ENCODE peak calls at places on chromosomes 11 and 22, in nine cellular contexts. One of them, this sample, is unnamed. For H3K4me1, the result is how much of the 10 kb centered on the place peaks cover.

GRCh38 chr22:46726066-46726985 is 11.7 kb downstream of the CERK start:
- DNase-seq in pancreas: no peak
- DNase-seq in endothelial cell of umbilical vein: no peak
- DNase-seq in right cardiac atrium: no peak
- DNase-seq in IMR-90: no peak
- DNase-seq in uterus: no peak
- DNase-seq in tibial artery: no peak
- DNase-seq in suprapubic skin: no peak
- DNase-seq in colonic mucosa: no peak
- DNase-seq in this sample: no peak

GRCh38 chr22:49263101-49263500 is 564.6 kb downstream of the BRD1 start:
- DNase-seq in pancreas: no peak
- DNase-seq in endothelial cell of umbilical vein: no peak
- DNase-seq in right cardiac atrium: no peak
- DNase-seq in IMR-90: no peak
- DNase-seq in uterus: no peak
- DNase-seq in tibial artery: peak
- DNase-seq in suprapubic skin: no peak
- DNase-seq in colonic mucosa: no peak
- DNase-seq in this sample: no peak

GRCh38 chr11:45661417-45662055 is 3.9 kb downstream of the CHST1 start:
- DNase-seq in pancreas: no peak
- DNase-seq in endothelial cell of umbilical vein: no peak
- DNase-seq in right cardiac atrium: no peak
- DNase-seq in IMR-90: no peak
- DNase-seq in uterus: no peak
- DNase-seq in tibial artery: no peak
- DNase-seq in suprapubic skin: peak
- DNase-seq in colonic mucosa: no peak
- DNase-seq in this sample: no peak

GRCh38 chr11:76329983-76330382 is 50.9 kb downstream of the THAP12 start:
- DNase-seq in pancreas: no peak
- DNase-seq in endothelial cell of umbilical vein: no peak
- DNase-seq in right cardiac atrium: no peak
- DNase-seq in IMR-90: no peak
- DNase-seq in uterus: no peak
- DNase-seq in tibial artery: no peak
- DNase-seq in suprapubic skin: no peak
- DNase-seq in colonic mucosa: no peak
- DNase-seq in this sample: no peak

GRCh38 chr11:133898770-133899115 is 53.4 kb upstream of the SPATA19 start:
- DNase-seq in pancreas: no peak
- DNase-seq in endothelial cell of umbilical vein: no peak
- DNase-seq in right cardiac atrium: no peak
- DNase-seq in IMR-90: no peak
- DNase-seq in uterus: no peak
- DNase-seq in tibial artery: peak
- DNase-seq in suprapubic skin: peak
- DNase-seq in colonic mucosa: no peak
- DNase-seq in this sample: no peak

GRCh38 chr22:36901411-36902142 is 11.9 kb upstream of the CSF2RB start:
- DNase-seq in pancreas: no peak
- DNase-seq in endothelial cell of umbilical vein: no peak
- DNase-seq in right cardiac atrium: no peak
- DNase-seq in IMR-90: no peak
- DNase-seq in uterus: no peak
- DNase-seq in tibial artery: no peak
- DNase-seq in suprapubic skin: no peak
- DNase-seq in colonic mucosa: no peak
- DNase-seq in this sample: no peak

GRCh38 chr11:61445535-61445934 is 15.6 kb downstream of the SDHAF2 start:
- DNase-seq in pancreas: no peak
- DNase-seq in endothelial cell of umbilical vein: no peak
- DNase-seq in right cardiac atrium: no peak
- DNase-seq in IMR-90: peak
- DNase-seq in uterus: no peak
- DNase-seq in tibial artery: no peak
- DNase-seq in suprapubic skin: no peak
- DNase-seq in colonic mucosa: no peak
- DNase-seq in this sample: no peak

GRCh38 chr22:32801436-32802290 is at the start of gene TIMP3:
- DNase-seq in pancreas: peak
- DNase-seq in endothelial cell of umbilical vein: no peak
- DNase-seq in right cardiac atrium: peak
- DNase-seq in IMR-90: peak
- DNase-seq in uterus: peak
- DNase-seq in tibial artery: peak
- DNase-seq in suprapubic skin: peak
- DNase-seq in colonic mucosa: peak
- DNase-seq in this sample: no peak

GRCh38 chr22:40595497-40596234 is 40.9 kb downstream of the MRTFA start:
- DNase-seq in pancreas: no peak
- DNase-seq in endothelial cell of umbilical vein: no peak
- DNase-seq in right cardiac atrium: no peak
- DNase-seq in IMR-90: no peak
- DNase-seq in uterus: no peak
- DNase-seq in tibial artery: no peak
- DNase-seq in suprapubic skin: no peak
- DNase-seq in colonic mucosa: no peak
- DNase-seq in this sample: no peak

GRCh38 chr11:82899957-82900276 is 313 bp downstream of the PRCP start:
- DNase-seq in pancreas: no peak
- DNase-seq in endothelial cell of umbilical vein: no peak
- DNase-seq in right cardiac atrium: no peak
- DNase-seq in IMR-90: no peak
- DNase-seq in uterus: no peak
- DNase-seq in tibial artery: no peak
- DNase-seq in suprapubic skin: no peak
- DNase-seq in colonic mucosa: no peak
- DNase-seq in this sample: no peak

GRCh38 chr11:111878385-111878765 is 590 bp downstream of the FDXACB1 start:
- DNase-seq in pancreas: no peak
- DNase-seq in endothelial cell of umbilical vein: no peak
- DNase-seq in right cardiac atrium: no peak
- DNase-seq in IMR-90: peak
- DNase-seq in uterus: no peak
- DNase-seq in tibial artery: no peak
- DNase-seq in suprapubic skin: no peak
- DNase-seq in colonic mucosa: no peak
- DNase-seq in this sample: no peak

GRCh38 chr11:119773016-119773415 is 44.0 kb upstream of the NECTIN1 start:
- DNase-seq in pancreas: no peak
- DNase-seq in endothelial cell of umbilical vein: no peak
- DNase-seq in right cardiac atrium: no peak
- DNase-seq in IMR-90: no peak
- DNase-seq in uterus: no peak
- DNase-seq in tibial artery: no peak
- DNase-seq in suprapubic skin: no peak
- DNase-seq in colonic mucosa: no peak
- DNase-seq in this sample: no peak

GRCh38 chr11:62680825-62681240 is 2.0 kb upstream of the UBXN1 start:
- DNase-seq in pancreas: no peak
- DNase-seq in endothelial cell of umbilical vein: peak
- DNase-seq in right cardiac atrium: peak
- DNase-seq in IMR-90: peak
- DNase-seq in uterus: no peak
- DNase-seq in tibial artery: no peak
- DNase-seq in suprapubic skin: no peak
- DNase-seq in colonic mucosa: peak
- DNase-seq in this sample: no peak

GRCh38 chr11:16511807-16512114 is 155.4 kb upstream of the SOX6 start:
- DNase-seq in pancreas: no peak
- DNase-seq in endothelial cell of umbilical vein: no peak
- DNase-seq in right cardiac atrium: no peak
- DNase-seq in IMR-90: no peak
- DNase-seq in uterus: no peak
- DNase-seq in tibial artery: no peak
- DNase-seq in suprapubic skin: no peak
- DNase-seq in colonic mucosa: no peak
- DNase-seq in this sample: no peak

GRCh38 chr11:16512163-16512562 is 155.8 kb upstream of the SOX6 start:
- DNase-seq in pancreas: no peak
- DNase-seq in endothelial cell of umbilical vein: no peak
- DNase-seq in right cardiac atrium: no peak
- DNase-seq in IMR-90: peak
- DNase-seq in uterus: no peak
- DNase-seq in tibial artery: no peak
- DNase-seq in suprapubic skin: no peak
- DNase-seq in colonic mucosa: no peak
- DNase-seq in this sample: no peak

GRCh38 chr11:16505481-16505880 is 149.1 kb upstream of the SOX6 start:
- DNase-seq in pancreas: no peak
- DNase-seq in endothelial cell of umbilical vein: no peak
- DNase-seq in right cardiac atrium: no peak
- DNase-seq in IMR-90: no peak
- DNase-seq in uterus: no peak
- DNase-seq in tibial artery: no peak
- DNase-seq in suprapubic skin: no peak
- DNase-seq in colonic mucosa: no peak
- DNase-seq in this sample: no peak

GRCh38 chr11:16512842-16513241 is 156.5 kb upstream of the SOX6 start:
- DNase-seq in pancreas: no peak
- DNase-seq in endothelial cell of umbilical vein: no peak
- DNase-seq in right cardiac atrium: no peak
- DNase-seq in IMR-90: peak
- DNase-seq in uterus: no peak
- DNase-seq in tibial artery: no peak
- DNase-seq in suprapubic skin: no peak
- DNase-seq in colonic mucosa: no peak
- DNase-seq in this sample: no peak

GRCh38 chr11:16511109-16511806 is 154.9 kb upstream of the SOX6 start:
- DNase-seq in pancreas: no peak
- DNase-seq in endothelial cell of umbilical vein: no peak
- DNase-seq in right cardiac atrium: no peak
- DNase-seq in IMR-90: peak
- DNase-seq in uterus: no peak
- DNase-seq in tibial artery: no peak
- DNase-seq in suprapubic skin: no peak
- DNase-seq in colonic mucosa: no peak
- DNase-seq in this sample: no peak
- H3K4me1 ChIP-seq in pancreas: under half
- H3K4me1 ChIP-seq in endothelial cell of umbilical vein: under half
- H3K4me1 ChIP-seq in right cardiac atrium: under half
- H3K4me1 ChIP-seq in IMR-90: under half
- H3K4me1 ChIP-seq in uterus: under half
- H3K4me1 ChIP-seq in tibial artery: under half
- H3K4me1 ChIP-seq in suprapubic skin: under half
- H3K4me1 ChIP-seq in colonic mucosa: under half
- H3K4me1 ChIP-seq in this sample: under half

GRCh38 chr22:22093743-22094142 is 111.2 kb upstream of the TOP3B start:
- DNase-seq in pancreas: no peak
- DNase-seq in endothelial cell of umbilical vein: no peak
- DNase-seq in right cardiac atrium: no peak
- DNase-seq in IMR-90: peak
- DNase-seq in uterus: no peak
- DNase-seq in tibial artery: no peak
- DNase-seq in suprapubic skin: no peak
- DNase-seq in colonic mucosa: no peak
- DNase-seq in this sample: no peak
- H3K4me3 ChIP-seq in pancreas: no peak
- H3K4me3 ChIP-seq in endothelial cell of umbilical vein: no peak
- H3K4me3 ChIP-seq in right cardiac atrium: no peak
- H3K4me3 ChIP-seq in IMR-90: no peak
- H3K4me3 ChIP-seq in uterus: no peak
- H3K4me3 ChIP-seq in tibial artery: no peak
- H3K4me3 ChIP-seq in suprapubic skin: no peak
- H3K4me3 ChIP-seq in colonic mucosa: no peak
- H3K4me3 ChIP-seq in this sample: no peak

GRCh38 chr22:17266261-17266971 is 47.2 kb upstream of the ADA2 start:
- DNase-seq in pancreas: no peak
- DNase-seq in endothelial cell of umbilical vein: no peak
- DNase-seq in right cardiac atrium: no peak
- DNase-seq in IMR-90: no peak
- DNase-seq in uterus: no peak
- DNase-seq in tibial artery: no peak
- DNase-seq in suprapubic skin: no peak
- DNase-seq in colonic mucosa: peak
- DNase-seq in this sample: no peak
- H3K4me1 ChIP-seq in pancreas: under half
- H3K4me1 ChIP-seq in endothelial cell of umbilical vein: under half
- H3K4me1 ChIP-seq in right cardiac atrium: under half
- H3K4me1 ChIP-seq in IMR-90: under half
- H3K4me1 ChIP-seq in uterus: under half
- H3K4me1 ChIP-seq in tibial artery: under half
- H3K4me1 ChIP-seq in suprapubic skin: under half
- H3K4me1 ChIP-seq in colonic mucosa: under half
- H3K4me1 ChIP-seq in this sample: under half

DNA sequence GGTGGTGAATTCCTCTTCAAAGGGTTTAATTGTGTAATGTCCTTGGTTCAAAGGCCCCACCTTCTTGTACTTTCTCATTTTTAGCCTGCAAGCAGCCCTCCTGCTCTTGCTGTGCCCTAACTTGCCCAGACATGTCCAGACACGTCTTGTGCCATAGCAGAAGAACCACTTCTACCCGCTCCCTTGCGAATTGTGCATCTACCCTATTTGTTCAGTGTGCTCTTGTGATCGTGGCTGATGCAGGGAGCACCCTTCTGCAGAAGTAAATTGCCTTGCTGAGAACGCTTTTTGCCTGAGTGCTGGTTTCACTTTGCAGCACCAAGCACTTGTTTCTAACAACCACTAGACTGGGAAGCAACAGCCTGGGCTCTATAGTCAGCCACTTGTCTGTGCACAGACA is 249.4 kb downstream of the SBF2 start:
- DNase-seq in pancreas: no peak
- DNase-seq in endothelial cell of umbilical vein: no peak
- DNase-seq in right cardiac atrium: no peak
- DNase-seq in IMR-90: no peak
- DNase-seq in uterus: no peak
- DNase-seq in tibial artery: no peak
- DNase-seq in suprapubic skin: no peak
- DNase-seq in colonic mucosa: no peak
- DNase-seq in this sample: no peak
- H3K4me3 ChIP-seq in pancreas: no peak
- H3K4me3 ChIP-seq in endothelial cell of umbilical vein: no peak
- H3K4me3 ChIP-seq in right cardiac atrium: no peak
- H3K4me3 ChIP-seq in IMR-90: no peak
- H3K4me3 ChIP-seq in uterus: no peak
- H3K4me3 ChIP-seq in tibial artery: no peak
- H3K4me3 ChIP-seq in suprapubic skin: no peak
- H3K4me3 ChIP-seq in colonic mucosa: no peak
- H3K4me3 ChIP-seq in this sample: no peak

DNA sequence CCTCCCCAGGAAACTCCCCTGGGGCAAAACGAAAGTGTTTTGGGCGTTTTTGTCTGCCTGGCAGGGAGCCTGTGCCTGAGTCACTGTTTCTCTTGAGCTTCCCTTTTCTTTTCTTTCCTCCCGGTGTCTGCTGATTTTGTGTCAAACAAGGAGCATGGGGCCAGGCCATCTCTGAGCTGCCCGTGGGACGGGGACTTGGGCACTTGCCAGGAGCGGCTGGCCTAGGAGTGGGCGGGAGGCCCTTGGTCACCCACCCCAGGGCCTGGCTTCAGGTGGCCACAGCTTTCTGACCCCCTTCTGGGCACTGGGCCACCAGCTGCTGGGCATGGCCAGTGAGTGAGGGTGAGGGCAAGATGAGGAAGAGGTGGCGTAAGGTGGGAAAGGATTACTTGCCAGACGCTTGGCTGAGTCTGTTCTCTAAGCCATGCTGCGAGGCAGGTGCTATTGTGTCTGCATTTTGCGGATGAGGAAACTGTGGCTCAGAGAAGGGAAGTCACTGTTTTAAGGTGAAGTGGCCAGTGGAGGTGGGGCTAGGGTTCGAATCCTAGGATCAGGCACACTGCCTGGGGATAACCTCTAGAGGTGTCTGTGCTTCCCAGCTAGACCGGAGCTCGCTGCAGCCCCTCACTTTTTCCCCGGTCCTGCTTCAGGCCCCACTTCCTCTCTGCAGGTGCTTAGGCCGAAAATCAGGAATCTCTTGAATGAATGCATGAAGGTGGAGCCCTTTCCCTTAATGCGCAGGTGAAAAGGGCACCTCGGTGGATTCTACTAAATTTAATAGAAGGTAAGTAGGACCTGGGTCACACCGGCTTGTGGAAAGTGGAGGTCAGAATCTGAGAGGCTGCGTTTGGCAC is 7.8 kb upstream of the NFAM1 start:
- DNase-seq in pancreas: peak
- DNase-seq in endothelial cell of umbilical vein: peak
- DNase-seq in right cardiac atrium: peak
- DNase-seq in IMR-90: peak
- DNase-seq in uterus: peak
- DNase-seq in tibial artery: peak
- DNase-seq in suprapubic skin: no peak
- DNase-seq in colonic mucosa: peak
- DNase-seq in this sample: no peak
- H3K4me1 ChIP-seq in pancreas: under half
- H3K4me1 ChIP-seq in endothelial cell of umbilical vein: under half
- H3K4me1 ChIP-seq in right cardiac atrium: under half
- H3K4me1 ChIP-seq in IMR-90: under half
- H3K4me1 ChIP-seq in uterus: under half
- H3K4me1 ChIP-seq in tibial artery: under half
- H3K4me1 ChIP-seq in suprapubic skin: under half
- H3K4me1 ChIP-seq in colonic mucosa: under half
- H3K4me1 ChIP-seq in this sample: under half